ENCODE peak calls at places on chromosomes 16 and 17, in eight cellular contexts. One of them, this sample, is unnamed.

GRCh38 chr16:84553873-84554399 is 49.5 kb upstream of the MEAK7 start:
- DNase-seq in sigmoid colon: no peak
- DNase-seq in stromal cell of bone marrow: no peak
- DNase-seq in NCI-H2081: no peak
- DNase-seq in neural progenitor cell: no peak
- DNase-seq in iris pigment epithelial cell: no peak
- DNase-seq in NCI-H1092 treated with DMSO at 0.1 percent for 48 hours: no peak
- DNase-seq in EH: no peak
- DNase-seq in this sample: no peak

GRCh38 chr17:83179378-83179777 is 100.0 kb downstream of the METRNL start:
- DNase-seq in iris pigment epithelial cell: no peak
- DNase-seq in NCI-H1092 treated with DMSO at 0.1 percent for 48 hours: no peak
- DNase-seq in NCI-H2081: peak; percentile 71
- DNase-seq in sigmoid colon: peak; percentile 76
- DNase-seq in EH: no peak
- DNase-seq in neural progenitor cell: no peak
- DNase-seq in stromal cell of bone marrow: no peak
- DNase-seq in this sample: no peak

GRCh38 chr16:77551352-77551751 is 116.5 kb upstream of the ADAMTS18 start:
- DNase-seq in EH: no peak
- DNase-seq in neural progenitor cell: no peak
- DNase-seq in NCI-H1092 treated with DMSO at 0.1 percent for 48 hours: no peak
- DNase-seq in NCI-H2081: no peak
- DNase-seq in iris pigment epithelial cell: no peak
- DNase-seq in stromal cell of bone marrow: peak; percentile 18
- DNase-seq in sigmoid colon: no peak
- DNase-seq in this sample: no peak

GRCh38 chr17:14774774-14775173 is 473.9 kb downstream of the HS3ST3B1 start:
- DNase-seq in stromal cell of bone marrow: no peak
- DNase-seq in neural progenitor cell: no peak
- DNase-seq in sigmoid colon: no peak
- DNase-seq in NCI-H1092 treated with DMSO at 0.1 percent for 48 hours: no peak
- DNase-seq in NCI-H2081: no peak
- DNase-seq in iris pigment epithelial cell: no peak
- DNase-seq in EH: no peak
- DNase-seq in this sample: no peak

GRCh38 chr17:49894761-49895160 is 46.9 kb upstream of the TAC4 start:
- DNase-seq in neural progenitor cell: no peak
- DNase-seq in sigmoid colon: no peak
- DNase-seq in EH: no peak
- DNase-seq in stromal cell of bone marrow: no peak
- DNase-seq in iris pigment epithelial cell: no peak
- DNase-seq in NCI-H1092 treated with DMSO at 0.1 percent for 48 hours: no peak
- DNase-seq in NCI-H2081: no peak
- DNase-seq in this sample: no peak

GRCh38 chr16:31351246-31351936 is 3.6 kb upstream of the ITGAX start:
- DNase-seq in stromal cell of bone marrow: no peak
- DNase-seq in sigmoid colon: no peak
- DNase-seq in EH: no peak
- DNase-seq in NCI-H1092 treated with DMSO at 0.1 percent for 48 hours: no peak
- DNase-seq in iris pigment epithelial cell: no peak
- DNase-seq in neural progenitor cell: no peak
- DNase-seq in NCI-H2081: no peak
- DNase-seq in this sample: no peak

GRCh38 chr17:82896071-82897000 is 56.5 kb upstream of the ZNF750 start:
- DNase-seq in iris pigment epithelial cell: no peak
- DNase-seq in sigmoid colon: no peak
- DNase-seq in NCI-H1092 treated with DMSO at 0.1 percent for 48 hours: no peak
- DNase-seq in EH: no peak
- DNase-seq in neural progenitor cell: no peak
- DNase-seq in stromal cell of bone marrow: no peak
- DNase-seq in NCI-H2081: no peak
- DNase-seq in this sample: no peak

GRCh38 chr16:10817963-10818941 is at the start of gene TVP23A:
- DNase-seq in sigmoid colon: no peak
- DNase-seq in stromal cell of bone marrow: no peak
- DNase-seq in EH: no peak
- DNase-seq in neural progenitor cell: peak; percentile 80
- DNase-seq in NCI-H2081: no peak
- DNase-seq in iris pigment epithelial cell: no peak
- DNase-seq in NCI-H1092 treated with DMSO at 0.1 percent for 48 hours: no peak
- DNase-seq in this sample: no peak

GRCh38 chr16:73210084-73210483 is 162.2 kb upstream of the ZFHX3 start:
- DNase-seq in sigmoid colon: no peak
- DNase-seq in stromal cell of bone marrow: no peak
- DNase-seq in NCI-H1092 treated with DMSO at 0.1 percent for 48 hours: no peak
- DNase-seq in neural progenitor cell: no peak
- DNase-seq in iris pigment epithelial cell: no peak
- DNase-seq in EH: no peak
- DNase-seq in NCI-H2081: no peak
- DNase-seq in this sample: no peak

GRCh38 chr16:57516176-57516725 is 20.1 kb downstream of the CCDC102A start:
- DNase-seq in EH: no peak
- DNase-seq in NCI-H1092 treated with DMSO at 0.1 percent for 48 hours: no peak
- DNase-seq in iris pigment epithelial cell: no peak
- DNase-seq in neural progenitor cell: no peak
- DNase-seq in sigmoid colon: no peak
- DNase-seq in NCI-H2081: no peak
- DNase-seq in stromal cell of bone marrow: no peak
- DNase-seq in this sample: no peak

GRCh38 chr17:46178550-46179198 is 14.6 kb downstream of the KANSL1 start:
- DNase-seq in NCI-H1092 treated with DMSO at 0.1 percent for 48 hours: no peak
- DNase-seq in NCI-H2081: no peak
- DNase-seq in EH: peak; percentile 60
- DNase-seq in sigmoid colon: no peak
- DNase-seq in iris pigment epithelial cell: peak; percentile 78
- DNase-seq in neural progenitor cell: no peak
- DNase-seq in stromal cell of bone marrow: no peak
- DNase-seq in this sample: no peak

GRCh38 chr17:30421592-30421991 is 42.9 kb downstream of the CPD start:
- DNase-seq in stromal cell of bone marrow: no peak
- DNase-seq in sigmoid colon: no peak
- DNase-seq in NCI-H2081: no peak
- DNase-seq in neural progenitor cell: no peak
- DNase-seq in iris pigment epithelial cell: no peak
- DNase-seq in NCI-H1092 treated with DMSO at 0.1 percent for 48 hours: no peak
- DNase-seq in EH: peak; percentile 21
- DNase-seq in this sample: no peak

GRCh38 chr17:65183736-65184135 is 46.6 kb downstream of the RGS9 start:
- DNase-seq in EH: peak; percentile 95
- DNase-seq in neural progenitor cell: peak; percentile 76
- DNase-seq in stromal cell of bone marrow: no peak
- DNase-seq in sigmoid colon: no peak
- DNase-seq in NCI-H1092 treated with DMSO at 0.1 percent for 48 hours: no peak
- DNase-seq in NCI-H2081: no peak
- DNase-seq in iris pigment epithelial cell: peak; percentile 55
- DNase-seq in this sample: no peak

GRCh38 chr17:75719732-75720131 is 1.5 kb upstream of the ITGB4 start:
- DNase-seq in stromal cell of bone marrow: no peak
- DNase-seq in neural progenitor cell: no peak
- DNase-seq in NCI-H2081: no peak
- DNase-seq in iris pigment epithelial cell: no peak
- DNase-seq in EH: no peak
- DNase-seq in NCI-H1092 treated with DMSO at 0.1 percent for 48 hours: no peak
- DNase-seq in sigmoid colon: no peak
- DNase-seq in this sample: no peak

GRCh38 chr16:67661864-67662652 is 1.3 kb downstream of the PARD6A start:
- DNase-seq in sigmoid colon: peak; percentile 64
- DNase-seq in NCI-H2081: no peak
- DNase-seq in EH: no peak
- DNase-seq in iris pigment epithelial cell: no peak
- DNase-seq in stromal cell of bone marrow: no peak
- DNase-seq in neural progenitor cell: no peak
- DNase-seq in NCI-H1092 treated with DMSO at 0.1 percent for 48 hours: no peak
- DNase-seq in this sample: no peak

GRCh38 chr17:81910840-81911276 is 341 bp downstream of the PCYT2 start:
- DNase-seq in NCI-H1092 treated with DMSO at 0.1 percent for 48 hours: no peak
- DNase-seq in sigmoid colon: peak; percentile 66
- DNase-seq in iris pigment epithelial cell: no peak
- DNase-seq in stromal cell of bone marrow: no peak
- DNase-seq in EH: no peak
- DNase-seq in NCI-H2081: no peak
- DNase-seq in neural progenitor cell: peak; percentile 51
- DNase-seq in this sample: peak; percentile 59

GRCh38 chr17:72732893-72733618 is 359.4 kb downstream of the SLC39A11 start:
- DNase-seq in NCI-H2081: no peak
- DNase-seq in stromal cell of bone marrow: no peak
- DNase-seq in EH: no peak
- DNase-seq in NCI-H1092 treated with DMSO at 0.1 percent for 48 hours: no peak
- DNase-seq in neural progenitor cell: no peak
- DNase-seq in sigmoid colon: no peak
- DNase-seq in iris pigment epithelial cell: no peak
- DNase-seq in this sample: no peak

GRCh38 chr17:10337136-10337535 is 35.7 kb downstream of the MYH13 start:
- DNase-seq in iris pigment epithelial cell: no peak
- DNase-seq in NCI-H1092 treated with DMSO at 0.1 percent for 48 hours: no peak
- DNase-seq in stromal cell of bone marrow: no peak
- DNase-seq in neural progenitor cell: no peak
- DNase-seq in EH: no peak
- DNase-seq in sigmoid colon: no peak
- DNase-seq in NCI-H2081: no peak
- DNase-seq in this sample: no peak

GRCh38 chr17:64982139-64982802 is 63.0 kb upstream of the LRRC37A3 start:
- DNase-seq in sigmoid colon: no peak
- DNase-seq in iris pigment epithelial cell: peak; percentile 56
- DNase-seq in NCI-H1092 treated with DMSO at 0.1 percent for 48 hours: no peak
- DNase-seq in EH: peak; percentile 65
- DNase-seq in NCI-H2081: no peak
- DNase-seq in neural progenitor cell: no peak
- DNase-seq in stromal cell of bone marrow: no peak
- DNase-seq in this sample: no peak

GRCh38 chr16:49216593-49216992 is 65.0 kb downstream of the CBLN1 start:
- DNase-seq in iris pigment epithelial cell: no peak
- DNase-seq in stromal cell of bone marrow: no peak
- DNase-seq in sigmoid colon: no peak
- DNase-seq in EH: no peak
- DNase-seq in NCI-H2081: no peak
- DNase-seq in neural progenitor cell: no peak
- DNase-seq in NCI-H1092 treated with DMSO at 0.1 percent for 48 hours: no peak
- DNase-seq in this sample: no peak

GRCh38 chr16:58222532-58223316 is 24.8 kb upstream of the CSNK2A2 start:
- DNase-seq in neural progenitor cell: no peak
- DNase-seq in sigmoid colon: no peak
- DNase-seq in stromal cell of bone marrow: no peak
- DNase-seq in EH: peak; percentile 36
- DNase-seq in iris pigment epithelial cell: peak; percentile 38
- DNase-seq in NCI-H2081: no peak
- DNase-seq in NCI-H1092 treated with DMSO at 0.1 percent for 48 hours: no peak
- DNase-seq in this sample: no peak

GRCh38 chr17:10105513-10106001 is 92.8 kb downstream of the GAS7 start:
- DNase-seq in NCI-H2081: no peak
- DNase-seq in NCI-H1092 treated with DMSO at 0.1 percent for 48 hours: no peak
- DNase-seq in iris pigment epithelial cell: peak; percentile 66
- DNase-seq in stromal cell of bone marrow: peak; percentile 10
- DNase-seq in sigmoid colon: peak; percentile 93
- DNase-seq in neural progenitor cell: no peak
- DNase-seq in EH: peak; percentile 45
- DNase-seq in this sample: no peak

GRCh38 chr16:51409001-51409675 is 258.1 kb upstream of the SALL1 start:
- DNase-seq in iris pigment epithelial cell: peak; percentile 71
- DNase-seq in neural progenitor cell: no peak
- DNase-seq in EH: no peak
- DNase-seq in stromal cell of bone marrow: no peak
- DNase-seq in NCI-H2081: no peak
- DNase-seq in sigmoid colon: no peak
- DNase-seq in NCI-H1092 treated with DMSO at 0.1 percent for 48 hours: no peak
- DNase-seq in this sample: no peak

GRCh38 chr16:16084874-16085273 is 135.5 kb downstream of the ABCC1 start:
- DNase-seq in sigmoid colon: no peak
- DNase-seq in stromal cell of bone marrow: no peak
- DNase-seq in NCI-H1092 treated with DMSO at 0.1 percent for 48 hours: no peak
- DNase-seq in neural progenitor cell: no peak
- DNase-seq in NCI-H2081: no peak
- DNase-seq in iris pigment epithelial cell: no peak
- DNase-seq in EH: no peak
- DNase-seq in this sample: no peak

GRCh38 chr17:978110-979093 is 1.2 kb downstream of the NXN start:
- DNase-seq in sigmoid colon: peak; percentile 72
- DNase-seq in stromal cell of bone marrow: no peak
- DNase-seq in NCI-H1092 treated with DMSO at 0.1 percent for 48 hours: no peak
- DNase-seq in EH: peak; percentile 74
- DNase-seq in iris pigment epithelial cell: peak; percentile 36
- DNase-seq in neural progenitor cell: peak; percentile 76
- DNase-seq in NCI-H2081: peak; percentile 27
- DNase-seq in this sample: no peak

This sample was measured in NCI-H1417.